ENCODE peak calls at places on chromosome 22, in seven cellular contexts. One of them, this sample, is unnamed.

GRCh38 chr22:17914474-17914873 is 109.9 kb downstream of the MICAL3 start:
- DNase-seq in GM12891: no peak
- DNase-seq in H1: no peak
- DNase-seq in SK-N-SH: no peak
- DNase-seq in K562: no peak
- DNase-seq in HepG2: no peak
- DNase-seq in GM12878: no peak
- DNase-seq in this sample: no peak

GRCh38 chr22:36323182-36323854 is 64.4 kb downstream of the MYH9 start:
- DNase-seq in GM12891: no peak
- DNase-seq in H1: no peak
- DNase-seq in SK-N-SH: no peak
- DNase-seq in K562: no peak
- DNase-seq in HepG2: no peak
- DNase-seq in GM12878: no peak
- DNase-seq in this sample: no peak

GRCh38 chr22:20021196-20022181 is 579 bp downstream of the TANGO2 start:
- DNase-seq in GM12891: no peak
- DNase-seq in H1: peak
- DNase-seq in SK-N-SH: peak
- DNase-seq in K562: peak
- DNase-seq in HepG2: peak
- DNase-seq in GM12878: no peak
- DNase-seq in this sample: no peak

GRCh38 chr22:33867118-33867863 is 53.0 kb downstream of the LARGE1 start:
- DNase-seq in GM12891: no peak
- DNase-seq in H1: no peak
- DNase-seq in SK-N-SH: no peak
- DNase-seq in K562: no peak
- DNase-seq in HepG2: peak
- DNase-seq in GM12878: no peak
- DNase-seq in this sample: no peak

GRCh38 chr22:20137671-20138416 is 6.2 kb downstream of the ZDHHC8 start:
- DNase-seq in GM12891: no peak
- DNase-seq in H1: no peak
- DNase-seq in SK-N-SH: no peak
- DNase-seq in K562: peak
- DNase-seq in HepG2: no peak
- DNase-seq in GM12878: no peak
- DNase-seq in this sample: no peak

GRCh38 chr22:30891443-30891755 is 77.2 kb downstream of the MORC2 start:
- DNase-seq in GM12891: no peak
- DNase-seq in H1: no peak
- DNase-seq in SK-N-SH: no peak
- DNase-seq in K562: no peak
- DNase-seq in HepG2: no peak
- DNase-seq in GM12878: no peak
- DNase-seq in this sample: no peak

GRCh38 chr22:32628626-32629587 is 154.3 kb downstream of the FBXO7 start:
- DNase-seq in GM12891: no peak
- DNase-seq in H1: no peak
- DNase-seq in SK-N-SH: no peak
- DNase-seq in K562: no peak
- DNase-seq in HepG2: peak
- DNase-seq in GM12878: no peak
- DNase-seq in this sample: no peak

GRCh38 chr22:44623771-44624510 is 78.1 kb upstream of the PRR5 start:
- DNase-seq in GM12891: no peak
- DNase-seq in H1: peak
- DNase-seq in SK-N-SH: no peak
- DNase-seq in K562: peak
- DNase-seq in HepG2: no peak
- DNase-seq in GM12878: no peak
- DNase-seq in this sample: no peak

GRCh38 chr22:38468761-38469305 is 937 bp downstream of the KDELR3 start:
- DNase-seq in GM12891: no peak
- DNase-seq in H1: no peak
- DNase-seq in SK-N-SH: no peak
- DNase-seq in K562: no peak
- DNase-seq in HepG2: no peak
- DNase-seq in GM12878: no peak
- DNase-seq in this sample: no peak

GRCh38 chr22:22362939-22363338 is 118.4 kb downstream of the VPREB1 start:
- DNase-seq in GM12891: no peak
- DNase-seq in H1: no peak
- DNase-seq in SK-N-SH: no peak
- DNase-seq in K562: no peak
- DNase-seq in HepG2: no peak
- DNase-seq in GM12878: no peak
- DNase-seq in this sample: no peak

GRCh38 chr22:32947581-32947980 is 110.6 kb downstream of the SYN3 start:
- DNase-seq in GM12891: no peak
- DNase-seq in H1: no peak
- DNase-seq in SK-N-SH: no peak
- DNase-seq in K562: no peak
- DNase-seq in HepG2: no peak
- DNase-seq in GM12878: no peak
- DNase-seq in this sample: no peak

GRCh38 chr22:45867906-45868555 is 108.9 kb downstream of the WNT7B start:
- DNase-seq in GM12891: no peak
- DNase-seq in H1: peak
- DNase-seq in SK-N-SH: no peak
- DNase-seq in K562: no peak
- DNase-seq in HepG2: no peak
- DNase-seq in GM12878: no peak
- DNase-seq in this sample: no peak

GRCh38 chr22:36923458-36923784 is 10.0 kb downstream of the CSF2RB start:
- DNase-seq in GM12891: no peak
- DNase-seq in H1: no peak
- DNase-seq in SK-N-SH: no peak
- DNase-seq in K562: no peak
- DNase-seq in HepG2: no peak
- DNase-seq in GM12878: no peak
- DNase-seq in this sample: no peak

GRCh38 chr22:28002863-28003565 is 84.0 kb upstream of the PITPNB start:
- DNase-seq in GM12891: no peak
- DNase-seq in H1: no peak
- DNase-seq in SK-N-SH: no peak
- DNase-seq in K562: no peak
- DNase-seq in HepG2: no peak
- DNase-seq in GM12878: no peak
- DNase-seq in this sample: no peak

GRCh38 chr22:37906364-37907008 is 389 bp downstream of the MICALL1 start:
- DNase-seq in GM12891: peak
- DNase-seq in H1: peak
- DNase-seq in SK-N-SH: peak
- DNase-seq in K562: peak
- DNase-seq in HepG2: no peak
- DNase-seq in GM12878: no peak
- DNase-seq in this sample: peak

GRCh38 chr22:36147196-36147788 is 13.3 kb downstream of the APOL3 start:
- DNase-seq in GM12891: no peak
- DNase-seq in H1: no peak
- DNase-seq in SK-N-SH: peak
- DNase-seq in K562: no peak
- DNase-seq in HepG2: no peak
- DNase-seq in GM12878: no peak
- DNase-seq in this sample: no peak

GRCh38 chr22:37686002-37686982 is at the start of gene NOL12:
- DNase-seq in GM12891: peak
- DNase-seq in H1: peak
- DNase-seq in SK-N-SH: peak
- DNase-seq in K562: peak
- DNase-seq in HepG2: peak
- DNase-seq in GM12878: peak
- DNase-seq in this sample: peak

GRCh38 chr22:38338772-38339379 is 21.6 kb upstream of the CSNK1E start:
- DNase-seq in GM12891: no peak
- DNase-seq in H1: no peak
- DNase-seq in SK-N-SH: no peak
- DNase-seq in K562: no peak
- DNase-seq in HepG2: no peak
- DNase-seq in GM12878: no peak
- DNase-seq in this sample: no peak

GRCh38 chr22:19086944-19087343 is 35.3 kb downstream of the DGCR2 start:
- DNase-seq in GM12891: no peak
- DNase-seq in H1: no peak
- DNase-seq in SK-N-SH: no peak
- DNase-seq in K562: no peak
- DNase-seq in HepG2: no peak
- DNase-seq in GM12878: no peak
- DNase-seq in this sample: no peak

GRCh38 chr22:33831207-33831606 is 89.1 kb downstream of the LARGE1 start:
- DNase-seq in GM12891: no peak
- DNase-seq in H1: no peak
- DNase-seq in SK-N-SH: no peak
- DNase-seq in K562: no peak
- DNase-seq in HepG2: no peak
- DNase-seq in GM12878: no peak
- DNase-seq in this sample: no peak

GRCh38 chr22:33325232-33326004 is 267.2 kb upstream of the SYN3 start:
- DNase-seq in GM12891: peak
- DNase-seq in H1: no peak
- DNase-seq in SK-N-SH: no peak
- DNase-seq in K562: no peak
- DNase-seq in HepG2: no peak
- DNase-seq in GM12878: peak
- DNase-seq in this sample: peak

GRCh38 chr22:38824587-38824986 is 19.2 kb downstream of the NPTXR start:
- DNase-seq in GM12891: peak
- DNase-seq in H1: peak
- DNase-seq in SK-N-SH: no peak
- DNase-seq in K562: peak
- DNase-seq in HepG2: peak
- DNase-seq in GM12878: no peak
- DNase-seq in this sample: peak

GRCh38 chr22:46830001-46830715 is 67.7 kb downstream of the TBC1D22A start:
- DNase-seq in GM12891: no peak
- DNase-seq in H1: peak
- DNase-seq in SK-N-SH: peak
- DNase-seq in K562: no peak
- DNase-seq in HepG2: no peak
- DNase-seq in GM12878: no peak
- DNase-seq in this sample: no peak

GRCh38 chr22:23385301-23386244 is 194.5 kb downstream of the IGLL1 start:
- DNase-seq in GM12891: peak
- DNase-seq in H1: peak
- DNase-seq in SK-N-SH: peak
- DNase-seq in K562: peak
- DNase-seq in HepG2: peak
- DNase-seq in GM12878: peak
- DNase-seq in this sample: peak

GRCh38 chr22:46684706-46685105 is 53.3 kb downstream of the CERK start:
- DNase-seq in GM12891: peak
- DNase-seq in H1: no peak
- DNase-seq in SK-N-SH: no peak
- DNase-seq in K562: no peak
- DNase-seq in HepG2: no peak
- DNase-seq in GM12878: peak
- DNase-seq in this sample: peak

GRCh38 chr22:40322818-40323447 is 23.4 kb upstream of the ADSL start:
- DNase-seq in GM12891: no peak
- DNase-seq in H1: no peak
- DNase-seq in SK-N-SH: no peak
- DNase-seq in K562: no peak
- DNase-seq in HepG2: no peak
- DNase-seq in GM12878: no peak
- DNase-seq in this sample: no peak

GRCh38 chr22:40325315-40325714 is 21.0 kb upstream of the ADSL start:
- DNase-seq in GM12891: no peak
- DNase-seq in H1: no peak
- DNase-seq in SK-N-SH: no peak
- DNase-seq in K562: no peak
- DNase-seq in HepG2: no peak
- DNase-seq in GM12878: no peak
- DNase-seq in this sample: no peak

GRCh38 chr22:40322061-40322460 is 24.2 kb upstream of the ADSL start:
- DNase-seq in GM12891: no peak
- DNase-seq in H1: no peak
- DNase-seq in SK-N-SH: no peak
- DNase-seq in K562: no peak
- DNase-seq in HepG2: no peak
- DNase-seq in GM12878: no peak
- DNase-seq in this sample: no peak

GRCh38 chr22:40324468-40325305 is 21.6 kb upstream of the ADSL start:
- DNase-seq in GM12891: no peak
- DNase-seq in H1: no peak
- DNase-seq in SK-N-SH: no peak
- DNase-seq in K562: no peak
- DNase-seq in HepG2: no peak
- DNase-seq in GM12878: no peak
- DNase-seq in this sample: no peak

GRCh38 chr22:40323681-40324083 is 22.6 kb upstream of the ADSL start:
- DNase-seq in GM12891: no peak
- DNase-seq in H1: no peak
- DNase-seq in SK-N-SH: peak
- DNase-seq in K562: no peak
- DNase-seq in HepG2: no peak
- DNase-seq in GM12878: no peak
- DNase-seq in this sample: no peak
- TF ChIP-seq TAF1 in GM12891: no peak
- TF ChIP-seq TAF1 in H1: no peak
- TF ChIP-seq TAF1 in SK-N-SH: no peak
- TF ChIP-seq TAF1 in K562: no peak
- TF ChIP-seq TAF1 in HepG2: no peak
- TF ChIP-seq TAF1 in GM12878: no peak
- TF ChIP-seq TAF1 in this sample: no peak

DNA sequence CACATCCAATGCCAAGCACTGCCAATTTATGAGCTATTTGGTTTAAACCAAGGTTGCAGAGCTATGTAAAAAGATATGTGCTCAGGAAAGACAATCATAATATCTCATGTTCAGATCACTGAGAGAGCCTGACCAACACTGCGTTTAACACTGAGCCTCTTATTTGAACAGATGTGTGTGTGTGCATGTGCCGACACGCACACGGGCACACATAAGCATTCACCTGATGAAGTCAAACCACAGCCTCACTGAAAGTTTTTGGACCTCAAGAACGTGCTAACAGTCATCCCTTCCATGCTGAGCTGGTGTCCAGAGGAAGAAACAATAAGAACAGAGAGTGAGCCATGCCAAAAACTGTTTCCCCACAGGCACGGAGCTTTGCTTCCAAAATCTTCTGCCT is 23.4 kb downstream of the HPS4 start:
- DNase-seq in GM12891: no peak
- DNase-seq in H1: no peak
- DNase-seq in SK-N-SH: no peak
- DNase-seq in K562: no peak
- DNase-seq in HepG2: no peak
- DNase-seq in GM12878: no peak
- DNase-seq in this sample: no peak
- TF ChIP-seq POLR2AphosphoS5 in GM12891: no peak
- TF ChIP-seq POLR2AphosphoS5 in H1: no peak
- TF ChIP-seq POLR2AphosphoS5 in SK-N-SH: no peak
- TF ChIP-seq POLR2AphosphoS5 in K562: no peak
- TF ChIP-seq POLR2AphosphoS5 in HepG2: no peak
- TF ChIP-seq POLR2AphosphoS5 in GM12878: no peak
- TF ChIP-seq POLR2AphosphoS5 in this sample: no peak

GRCh38 chr22:29167032-29167911 is 38.4 kb upstream of the EMID1 start:
- DNase-seq in GM12891: peak
- DNase-seq in H1: no peak
- DNase-seq in SK-N-SH: no peak
- DNase-seq in K562: no peak
- DNase-seq in HepG2: no peak
- DNase-seq in GM12878: peak
- DNase-seq in this sample: peak
- TF ChIP-seq TAF1 in GM12891: no peak
- TF ChIP-seq TAF1 in H1: no peak
- TF ChIP-seq TAF1 in SK-N-SH: no peak
- TF ChIP-seq TAF1 in K562: no peak
- TF ChIP-seq TAF1 in HepG2: no peak
- TF ChIP-seq TAF1 in GM12878: no peak
- TF ChIP-seq TAF1 in this sample: no peak

GRCh38 chr22:49746065-49746464 is 81.6 kb downstream of the BRD1 start:
- DNase-seq in GM12891: no peak
- DNase-seq in H1: no peak
- DNase-seq in SK-N-SH: no peak
- DNase-seq in K562: no peak
- DNase-seq in HepG2: no peak
- DNase-seq in GM12878: no peak
- DNase-seq in this sample: no peak
- TF ChIP-seq POLR2AphosphoS5 in GM12891: no peak
- TF ChIP-seq POLR2AphosphoS5 in H1: no peak
- TF ChIP-seq POLR2AphosphoS5 in SK-N-SH: no peak
- TF ChIP-seq POLR2AphosphoS5 in K562: no peak
- TF ChIP-seq POLR2AphosphoS5 in HepG2: no peak
- TF ChIP-seq POLR2AphosphoS5 in GM12878: no peak
- TF ChIP-seq POLR2AphosphoS5 in this sample: no peak

This sample was measured in GM12892.